ENCODE peak calls at places on chromosomes 7 and 10, in six cellular contexts. Q is spleen; G is keratinocyte; Z is GM23338; R is CD8-positive, alpha-beta T cell; A is CD4-positive, alpha-beta memory T cell. N is an unnamed sample.

GRCh38 chr10:48772059-48772458 is 87.4 kb downstream of the WDFY4 start:
- DNase-seq in Q (no peak), G (no peak), Z (no peak), R (no peak), A (no peak), N (no peak)

GRCh38 chr10:29859521-29860130 is 199.8 kb downstream of the JCAD start:
- DNase-seq in Q (no peak), G (peak; percentile 42), Z (no peak), R (no peak), A (no peak), N (no peak)

GRCh38 chr7:122413339-122413738 is 108.8 kb upstream of the FEZF1 start:
- DNase-seq in Q (no peak), G (no peak), Z (no peak), R (no peak), A (no peak), N (no peak)

GRCh38 chr10:6607778-6608177 is 27.7 kb upstream of the PRKCQ start:
- DNase-seq in Q (no peak), G (no peak), Z (no peak), R (no peak), A (no peak), N (no peak)

GRCh38 chr7:18975276-18975675 is 142.2 kb downstream of the TWIST1 start:
- DNase-seq in Q (no peak), G (no peak), Z (no peak), R (no peak), A (no peak), N (no peak)

GRCh38 chr10:48358162-48358561 is 51.7 kb downstream of the MAPK8 start:
- DNase-seq in Q (no peak), G (no peak), Z (no peak), R (no peak), A (no peak), N (no peak)

GRCh38 chr7:134720091-134720935 is 59.1 kb upstream of the CALD1 start:
- DNase-seq in Q (no peak), G (no peak), Z (no peak), R (no peak), A (no peak), N (no peak)

GRCh38 chr7:50229964-50230363 is 74.6 kb upstream of the IKZF1 start:
- DNase-seq in Q (no peak), G (no peak), Z (peak; percentile 61), R (no peak), A (no peak), N (no peak)

GRCh38 chr10:80509108-80509402 is 28.6 kb upstream of the SH2D4B start:
- DNase-seq in Q (no peak), G (no peak), Z (no peak), R (no peak), A (no peak), N (no peak)

GRCh38 chr10:129968937-129969527 is 5.0 kb upstream of the EBF3 start:
- DNase-seq in Q (peak; percentile 72), G (no peak), Z (peak; percentile 92), R (no peak), A (no peak), N (peak; percentile 89)

GRCh38 chr7:139730746-139731612 is 46.8 kb downstream of the HIPK2 start:
- DNase-seq in Q (no peak), G (no peak), Z (no peak), R (no peak), A (peak; percentile 68), N (no peak)

GRCh38 chr10:24360286-24361127 is 151.6 kb downstream of the KIAA1217 start:
- DNase-seq in Q (no peak), G (no peak), Z (peak; percentile 81), R (no peak), A (no peak), N (peak; percentile 68)

GRCh38 chr7:11427686-11428273 is 404.2 kb downstream of the THSD7A start:
- DNase-seq in Q (no peak), G (no peak), Z (peak; percentile 81), R (no peak), A (peak; percentile 1), N (peak; percentile 76)

GRCh38 chr7:12524794-12525386 is 45.6 kb upstream of the SCIN start:
- DNase-seq in Q (no peak), G (no peak), Z (peak; percentile 74), R (no peak), A (peak; percentile 35), N (peak; percentile 47)

GRCh38 chr10:74202356-74202755 is 51.3 kb downstream of the ADK start:
- DNase-seq in Q (no peak), G (no peak), Z (no peak), R (no peak), A (no peak), N (no peak)

GRCh38 chr7:8190121-8190895 is 71.7 kb downstream of the ICA1 start:
- DNase-seq in Q (no peak), G (no peak), Z (peak; percentile 82), R (peak; percentile 75), A (peak; percentile 68), N (peak; percentile 60)

GRCh38 chr7:42914009-42914725 is 2.3 kb upstream of the C7orf25 start:
- DNase-seq in Q (no peak), G (no peak), Z (no peak), R (no peak), A (no peak), N (no peak)

GRCh38 chr10:131246089-131246488 is 65.4 kb downstream of the TCERG1L start:
- DNase-seq in Q (peak; percentile 56), G (no peak), Z (no peak), R (no peak), A (no peak), N (no peak)

GRCh38 chr7:24652551-24652950 is 79.3 kb downstream of the PALS2 start:
- DNase-seq in Q (no peak), G (no peak), Z (peak; percentile 8), R (no peak), A (no peak), N (no peak)

GRCh38 chr10:132932461-132933307 is 9.7 kb downstream of the CFAP46 start:
- DNase-seq in Q (no peak), G (no peak), Z (no peak), R (no peak), A (no peak), N (no peak)

GRCh38 chr10:106078796-106079576 is 1085.5 kb downstream of the SORCS1 start:
- DNase-seq in Q (no peak), G (no peak), Z (peak; percentile 18), R (no peak), A (no peak), N (peak; percentile 3)

GRCh38 chr7:67947651-67948050 is 951.0 kb downstream of the TYW1 start:
- DNase-seq in Q (no peak), G (no peak), Z (no peak), R (no peak), A (no peak), N (no peak)

GRCh38 chr10:119655566-119656001 is 4.4 kb downstream of the BAG3 start:
- DNase-seq in Q (no peak), G (no peak), Z (no peak), R (no peak), A (peak; percentile 65), N (peak; percentile 51)

GRCh38 chr10:69269761-69270160 is 8.5 kb upstream of the HK1 start:
- DNase-seq in Q (no peak), G (no peak), Z (no peak), R (no peak), A (no peak), N (no peak)

DNA sequence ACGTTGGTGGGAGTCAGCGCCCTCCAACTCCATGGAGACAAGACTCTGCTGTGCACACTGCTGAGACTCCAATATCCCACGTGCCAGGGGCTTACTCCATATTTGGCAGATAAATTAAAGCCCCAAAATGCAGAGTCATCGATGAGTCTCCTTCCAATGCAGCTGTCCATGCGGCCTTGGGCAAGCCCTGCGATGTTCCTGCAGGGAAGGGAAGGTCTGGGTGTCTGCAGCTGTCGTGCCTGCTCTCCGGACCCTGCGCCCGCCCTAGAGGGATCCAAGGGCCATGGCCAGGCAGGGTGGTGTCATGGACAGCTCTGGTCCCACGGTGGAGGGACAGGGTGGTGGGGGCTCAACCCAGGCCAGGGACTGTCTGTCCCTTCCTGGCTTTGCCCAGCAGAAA is 185.2 kb downstream of the PTPRN2 start:
- DNase-seq in Q (no peak), G (no peak), Z (no peak), R (no peak), A (no peak), N (no peak)
- H3K4me1 ChIP-seq in Q (no peaks in the 10 kb centered on the region), G (no peaks in the 10 kb centered on the region), Z (peaks cover 6% of the 10 kb centered on the region), R (no peaks in the 10 kb centered on the region), A (no peaks in the 10 kb centered on the region), N (peaks cover 13% of the 10 kb centered on the region)

DNA sequence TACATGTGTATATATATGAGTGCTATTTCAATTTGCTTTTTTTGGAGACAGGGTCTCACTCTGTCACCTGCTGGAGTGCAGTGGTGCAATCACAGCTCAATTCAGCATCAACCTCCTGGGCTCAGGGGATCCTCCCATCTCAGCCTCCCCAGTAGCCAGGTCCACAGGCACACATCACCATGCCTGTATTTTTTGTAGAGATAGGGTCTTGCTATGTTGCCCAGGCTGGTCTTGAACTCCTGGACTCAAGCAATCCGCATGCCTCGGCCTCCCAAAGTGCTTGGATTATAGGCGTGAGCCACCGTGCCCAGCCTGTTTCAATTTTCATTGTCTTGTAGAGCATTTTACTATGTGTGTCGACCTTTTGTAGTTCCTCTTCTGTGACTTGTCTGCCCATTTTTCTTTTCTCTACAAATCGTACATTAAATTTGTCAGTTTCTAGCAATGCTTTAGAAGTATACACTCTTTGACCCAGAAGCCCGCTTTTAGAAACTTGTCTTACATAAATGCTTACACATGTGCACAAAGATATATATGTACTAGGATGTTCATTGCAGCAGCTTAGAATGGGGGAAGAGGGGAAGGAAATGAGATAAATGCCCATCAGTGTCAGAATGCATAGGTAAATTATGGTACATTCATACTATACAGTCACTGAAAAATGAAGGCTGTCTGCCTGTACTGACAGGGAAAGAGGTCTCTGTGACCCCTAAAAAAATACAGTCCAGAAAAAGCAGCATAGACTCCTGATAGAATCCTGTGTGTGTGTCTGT is 12.2 kb upstream of the RFC2 start:
- DNase-seq in Q (no peak), G (no peak), Z (no peak), R (no peak), A (no peak), N (no peak)
- H3K4me1 ChIP-seq in Q (peaks cover 30% of the 10 kb centered on the region), G (peaks cover 13% of the 10 kb centered on the region), Z (peaks cover 3% of the 10 kb centered on the region), R (no peaks in the 10 kb centered on the region), A (no peaks in the 10 kb centered on the region), N (no peaks in the 10 kb centered on the region)

DNA sequence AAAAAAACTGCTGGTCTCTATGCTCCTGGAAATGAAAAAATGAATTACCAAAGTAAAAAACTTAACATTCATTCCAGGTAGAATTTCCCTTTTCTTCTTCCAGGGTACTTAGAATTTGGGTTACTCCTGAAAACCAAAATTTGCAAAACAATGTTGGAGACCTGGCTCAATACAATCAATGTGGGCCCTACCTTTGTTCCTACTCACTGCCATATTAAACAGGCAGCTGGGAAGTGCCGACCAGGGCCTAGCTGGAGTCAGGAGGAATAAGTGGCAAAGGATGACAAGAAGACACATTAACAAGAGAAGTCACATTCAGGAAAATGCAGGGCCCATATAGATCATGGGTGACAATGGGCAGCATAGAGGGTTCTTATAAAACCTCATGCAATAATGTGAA is 6.4 kb upstream of the AGK start:
- DNase-seq in Q (no peak), G (no peak), Z (peak; percentile 78), R (no peak), A (no peak), N (no peak)
- H3K4me1 ChIP-seq in Q (no peaks in the 10 kb centered on the region), G (no peaks in the 10 kb centered on the region), Z (peaks cover 15% of the 10 kb centered on the region), R (no peaks in the 10 kb centered on the region), A (no peaks in the 10 kb centered on the region), N (no peaks in the 10 kb centered on the region)

DNA sequence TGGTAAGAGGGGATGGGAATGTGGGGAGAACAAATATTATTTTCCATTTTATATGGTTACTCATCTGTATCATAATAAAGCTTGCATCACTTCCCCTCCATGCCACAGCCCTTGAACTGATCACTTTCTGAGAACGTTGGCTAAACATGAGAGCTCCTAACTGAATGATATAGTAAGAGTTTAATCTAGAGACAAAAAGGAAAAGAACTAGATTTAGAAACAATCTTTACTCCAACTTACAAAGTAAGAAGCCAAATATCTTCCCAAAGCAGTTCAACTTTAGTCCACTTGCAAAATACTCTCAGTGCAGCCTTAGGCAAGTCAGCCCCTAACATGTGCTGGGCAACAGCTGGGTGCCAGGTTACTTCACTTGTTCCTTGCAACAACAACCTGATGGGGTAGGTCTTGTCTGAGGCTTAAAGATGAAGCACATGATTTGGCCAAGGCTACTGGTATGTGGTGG is 20.3 kb downstream of the SMURF1 start:
- DNase-seq in Q (no peak), G (no peak), Z (no peak), R (no peak), A (no peak), N (no peak)
- H3K4me1 ChIP-seq in Q (peaks cover 78% of the 10 kb centered on the region), G (peaks cover 73% of the 10 kb centered on the region), Z (peaks cover 15% of the 10 kb centered on the region), R (peaks cover 3% of the 10 kb centered on the region), A (peaks cover 8% of the 10 kb centered on the region), N (peaks cover 9% of the 10 kb centered on the region)

N was measured in SK-N-SH.